ENCODE peak calls at places on chromosomes 2 and 18, in five cellular contexts. One of them, this sample, is unnamed.
A peak's percentile ranks its signal among the peaks of the same experiment; 100 is the strongest.

GRCh38 chr18:26549486-26550435 is 1.4 kb upstream of the KCTD1 start:
- DNase-seq in prostate gland: peak; percentile 67
- DNase-seq in IMR-90: peak; percentile 38
- DNase-seq in pancreas: peak; percentile 72
- DNase-seq in lower leg skin: peak; percentile 90
- DNase-seq in this sample: peak; percentile 35

GRCh38 chr18:36158261-36158867 is 28.7 kb downstream of the ELP2 start:
- DNase-seq in prostate gland: no peak
- DNase-seq in IMR-90: peak; percentile 94
- DNase-seq in pancreas: no peak
- DNase-seq in lower leg skin: no peak
- DNase-seq in this sample: no peak

GRCh38 chr2:53315170-53315569 is 452.4 kb upstream of the CHAC2 start:
- DNase-seq in prostate gland: no peak
- DNase-seq in IMR-90: no peak
- DNase-seq in pancreas: no peak
- DNase-seq in lower leg skin: no peak
- DNase-seq in this sample: no peak

GRCh38 chr2:41381701-41382100 is 666.1 kb upstream of the PKDCC start:
- DNase-seq in prostate gland: no peak
- DNase-seq in IMR-90: no peak
- DNase-seq in pancreas: no peak
- DNase-seq in lower leg skin: no peak
- DNase-seq in this sample: no peak

GRCh38 chr18:75502286-75502685 is 74.8 kb upstream of the SMIM21 start:
- DNase-seq in prostate gland: no peak
- DNase-seq in IMR-90: peak; percentile 74
- DNase-seq in pancreas: no peak
- DNase-seq in lower leg skin: no peak
- DNase-seq in this sample: no peak

GRCh38 chr2:127961729-127962128 is 66.1 kb downstream of the SAP130 start:
- DNase-seq in prostate gland: no peak
- DNase-seq in IMR-90: no peak
- DNase-seq in pancreas: no peak
- DNase-seq in lower leg skin: no peak
- DNase-seq in this sample: no peak

GRCh38 chr2:46143401-46144132 is 153.6 kb upstream of the EPAS1 start:
- DNase-seq in prostate gland: no peak
- DNase-seq in IMR-90: no peak
- DNase-seq in pancreas: no peak
- DNase-seq in lower leg skin: peak; percentile 57
- DNase-seq in this sample: no peak

GRCh38 chr2:160039166-160039903 is 23.1 kb downstream of the PLA2R1 start:
- DNase-seq in prostate gland: peak; percentile 23
- DNase-seq in IMR-90: peak; percentile 45
- DNase-seq in pancreas: no peak
- DNase-seq in lower leg skin: no peak
- DNase-seq in this sample: no peak

GRCh38 chr18:79738041-79738461 is 58.4 kb downstream of the CTDP1 start:
- DNase-seq in prostate gland: no peak
- DNase-seq in IMR-90: no peak
- DNase-seq in pancreas: no peak
- DNase-seq in lower leg skin: no peak
- DNase-seq in this sample: no peak

GRCh38 chr18:76275913-76276312 is 219.1 kb downstream of the ZNF516 start:
- DNase-seq in prostate gland: no peak
- DNase-seq in IMR-90: no peak
- DNase-seq in pancreas: no peak
- DNase-seq in lower leg skin: peak; percentile 45
- DNase-seq in this sample: no peak

GRCh38 chr2:74496997-74497776 is 2.2 kb downstream of the LBX2 start:
- DNase-seq in prostate gland: no peak
- DNase-seq in IMR-90: no peak
- DNase-seq in pancreas: no peak
- DNase-seq in lower leg skin: no peak
- DNase-seq in this sample: no peak

GRCh38 chr2:237223208-237223861 is 137.6 kb downstream of the COPS8 start:
- DNase-seq in prostate gland: no peak
- DNase-seq in IMR-90: peak; percentile 100
- DNase-seq in pancreas: no peak
- DNase-seq in lower leg skin: no peak
- DNase-seq in this sample: no peak

GRCh38 chr2:118166242-118166641 is 78.0 kb downstream of the INSIG2 start:
- DNase-seq in prostate gland: no peak
- DNase-seq in IMR-90: no peak
- DNase-seq in pancreas: no peak
- DNase-seq in lower leg skin: no peak
- DNase-seq in this sample: no peak

GRCh38 chr18:54149078-54149697 is 75.3 kb downstream of the MBD2 start:
- DNase-seq in prostate gland: no peak
- DNase-seq in IMR-90: peak; percentile 88
- DNase-seq in pancreas: peak; percentile 18
- DNase-seq in lower leg skin: no peak
- DNase-seq in this sample: no peak

GRCh38 chr2:157291018-157291417 is 33.5 kb downstream of the GALNT5 start:
- DNase-seq in prostate gland: peak; percentile 41
- DNase-seq in IMR-90: peak; percentile 13
- DNase-seq in pancreas: no peak
- DNase-seq in lower leg skin: no peak
- DNase-seq in this sample: no peak

GRCh38 chr2:27194538-27195354 is 17.1 kb upstream of the ATRAID start:
- DNase-seq in prostate gland: no peak
- DNase-seq in IMR-90: no peak
- DNase-seq in pancreas: no peak
- DNase-seq in lower leg skin: no peak
- DNase-seq in this sample: no peak

GRCh38 chr18:5884375-5884774 is 10.9 kb downstream of the TMEM200C start:
- DNase-seq in prostate gland: no peak
- DNase-seq in IMR-90: no peak
- DNase-seq in pancreas: no peak
- DNase-seq in lower leg skin: no peak
- DNase-seq in this sample: no peak

GRCh38 chr2:156405586-156405985 is 30.6 kb upstream of the GPD2 start:
- DNase-seq in prostate gland: no peak
- DNase-seq in IMR-90: peak; percentile 16
- DNase-seq in pancreas: peak; percentile 17
- DNase-seq in lower leg skin: no peak
- DNase-seq in this sample: peak; percentile 62

GRCh38 chr18:44680271-44681038 is at the start of gene SETBP1:
- DNase-seq in prostate gland: peak; percentile 66
- DNase-seq in IMR-90: peak; percentile 2
- DNase-seq in pancreas: peak; percentile 87
- DNase-seq in lower leg skin: peak; percentile 94
- DNase-seq in this sample: peak; percentile 35

GRCh38 chr18:36186461-36187137 is 698 bp upstream of the MOCOS start:
- DNase-seq in prostate gland: no peak
- DNase-seq in IMR-90: no peak
- DNase-seq in pancreas: peak; percentile 48
- DNase-seq in lower leg skin: peak; percentile 86
- DNase-seq in this sample: peak; percentile 19

GRCh38 chr18:25279961-25280360 is 72.0 kb downstream of the ZNF521 start:
- DNase-seq in prostate gland: no peak
- DNase-seq in IMR-90: no peak
- DNase-seq in pancreas: no peak
- DNase-seq in lower leg skin: no peak
- DNase-seq in this sample: no peak

GRCh38 chr2:216665240-216665639 is 30.1 kb downstream of the IGFBP5 start:
- DNase-seq in prostate gland: peak; percentile 93
- DNase-seq in IMR-90: no peak
- DNase-seq in pancreas: peak; percentile 71
- DNase-seq in lower leg skin: no peak
- DNase-seq in this sample: no peak

GRCh38 chr2:46601328-46601963 is 122.1 kb downstream of the TMEM247 start:
- DNase-seq in prostate gland: no peak
- DNase-seq in IMR-90: peak; percentile 10
- DNase-seq in pancreas: no peak
- DNase-seq in lower leg skin: no peak
- DNase-seq in this sample: no peak

GRCh38 chr2:236146436-236146835 is 21.8 kb downstream of the GBX2 start:
- DNase-seq in prostate gland: no peak
- DNase-seq in IMR-90: no peak
- DNase-seq in pancreas: no peak
- DNase-seq in lower leg skin: peak; percentile 31
- DNase-seq in this sample: no peak

GRCh38 chr2:232892843-232893242 is 22.8 kb downstream of the SNORC start:
- DNase-seq in prostate gland: no peak
- DNase-seq in IMR-90: no peak
- DNase-seq in pancreas: no peak
- DNase-seq in lower leg skin: peak; percentile 74
- DNase-seq in this sample: no peak

GRCh38 chr2:196233033-196233807 is 61.8 kb upstream of the STK17B start:
- DNase-seq in prostate gland: peak; percentile 80
- DNase-seq in IMR-90: peak; percentile 85
- DNase-seq in pancreas: peak; percentile 32
- DNase-seq in lower leg skin: no peak
- DNase-seq in this sample: no peak

GRCh38 chr18:6056171-6056932 is 161.0 kb upstream of the TMEM200C start:
- DNase-seq in prostate gland: no peak
- DNase-seq in IMR-90: peak; percentile 77
- DNase-seq in pancreas: no peak
- DNase-seq in lower leg skin: no peak
- DNase-seq in this sample: no peak

GRCh38 chr2:166344286-166345113 is 31.2 kb downstream of the SCN9A start:
- DNase-seq in prostate gland: no peak
- DNase-seq in IMR-90: peak; percentile 87
- DNase-seq in pancreas: no peak
- DNase-seq in lower leg skin: no peak
- DNase-seq in this sample: no peak

GRCh38 chr2:9753276-9753600 is 90.0 kb upstream of the TAF1B start:
- DNase-seq in prostate gland: no peak
- DNase-seq in IMR-90: peak; percentile 91
- DNase-seq in pancreas: no peak
- DNase-seq in lower leg skin: no peak
- DNase-seq in this sample: no peak

GRCh38 chr2:224014336-224014735 is 24.8 kb downstream of the SERPINE2 start:
- DNase-seq in prostate gland: no peak
- DNase-seq in IMR-90: no peak
- DNase-seq in pancreas: no peak
- DNase-seq in lower leg skin: no peak
- DNase-seq in this sample: no peak

GRCh38 chr2:224022474-224022873 is 16.6 kb downstream of the SERPINE2 start:
- DNase-seq in prostate gland: no peak
- DNase-seq in IMR-90: no peak
- DNase-seq in pancreas: no peak
- DNase-seq in lower leg skin: no peak
- DNase-seq in this sample: no peak

GRCh38 chr2:224017976-224018375 is 21.1 kb downstream of the SERPINE2 start:
- DNase-seq in prostate gland: no peak
- DNase-seq in IMR-90: no peak
- DNase-seq in pancreas: no peak
- DNase-seq in lower leg skin: no peak
- DNase-seq in this sample: no peak

GRCh38 chr2:224011837-224012236 is 27.2 kb downstream of the SERPINE2 start:
- DNase-seq in prostate gland: no peak
- DNase-seq in IMR-90: no peak
- DNase-seq in pancreas: no peak
- DNase-seq in lower leg skin: no peak
- DNase-seq in this sample: no peak

DNA sequence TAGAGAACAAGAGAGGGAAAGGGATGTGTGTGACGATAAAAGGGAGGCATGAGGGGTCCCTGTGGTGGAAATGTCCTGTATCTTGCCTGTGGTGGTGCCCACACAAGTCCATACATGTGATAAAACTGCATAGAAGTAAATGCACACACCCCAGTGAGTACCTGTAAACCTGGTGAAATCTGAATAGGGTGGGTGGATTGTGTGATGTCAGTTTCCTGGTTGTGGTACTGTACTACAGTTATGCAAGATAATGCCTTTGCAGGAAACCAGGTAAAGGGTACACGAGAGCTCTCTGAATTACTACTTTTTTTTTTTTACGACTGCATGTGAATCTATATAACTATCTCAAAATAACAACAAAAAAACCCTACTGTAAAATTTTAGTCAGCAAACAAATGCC is 22.1 kb downstream of the SERPINE2 start:
- DNase-seq in prostate gland: no peak
- DNase-seq in IMR-90: no peak
- DNase-seq in pancreas: no peak
- DNase-seq in lower leg skin: no peak
- DNase-seq in this sample: no peak
- H3K4me3 ChIP-seq in prostate gland: no peak overlapping the region
- H3K4me3 ChIP-seq in IMR-90: no peak overlapping the region
- H3K4me3 ChIP-seq in pancreas: no peak overlapping the region
- H3K4me3 ChIP-seq in lower leg skin: no peak overlapping the region
- H3K4me3 ChIP-seq in this sample: no peak overlapping the region

GRCh38 chr2:25201265-25201664 is 32.9 kb upstream of the POMC start:
- DNase-seq in prostate gland: no peak
- DNase-seq in IMR-90: no peak
- DNase-seq in pancreas: no peak
- DNase-seq in lower leg skin: no peak
- DNase-seq in this sample: no peak
- TF ChIP-seq CTCF in prostate gland: no peak
- TF ChIP-seq CTCF in IMR-90: peak; percentile 18
- TF ChIP-seq CTCF in pancreas: no peak
- TF ChIP-seq CTCF in lower leg skin: no peak
- TF ChIP-seq CTCF in this sample: peak; percentile 40

DNA sequence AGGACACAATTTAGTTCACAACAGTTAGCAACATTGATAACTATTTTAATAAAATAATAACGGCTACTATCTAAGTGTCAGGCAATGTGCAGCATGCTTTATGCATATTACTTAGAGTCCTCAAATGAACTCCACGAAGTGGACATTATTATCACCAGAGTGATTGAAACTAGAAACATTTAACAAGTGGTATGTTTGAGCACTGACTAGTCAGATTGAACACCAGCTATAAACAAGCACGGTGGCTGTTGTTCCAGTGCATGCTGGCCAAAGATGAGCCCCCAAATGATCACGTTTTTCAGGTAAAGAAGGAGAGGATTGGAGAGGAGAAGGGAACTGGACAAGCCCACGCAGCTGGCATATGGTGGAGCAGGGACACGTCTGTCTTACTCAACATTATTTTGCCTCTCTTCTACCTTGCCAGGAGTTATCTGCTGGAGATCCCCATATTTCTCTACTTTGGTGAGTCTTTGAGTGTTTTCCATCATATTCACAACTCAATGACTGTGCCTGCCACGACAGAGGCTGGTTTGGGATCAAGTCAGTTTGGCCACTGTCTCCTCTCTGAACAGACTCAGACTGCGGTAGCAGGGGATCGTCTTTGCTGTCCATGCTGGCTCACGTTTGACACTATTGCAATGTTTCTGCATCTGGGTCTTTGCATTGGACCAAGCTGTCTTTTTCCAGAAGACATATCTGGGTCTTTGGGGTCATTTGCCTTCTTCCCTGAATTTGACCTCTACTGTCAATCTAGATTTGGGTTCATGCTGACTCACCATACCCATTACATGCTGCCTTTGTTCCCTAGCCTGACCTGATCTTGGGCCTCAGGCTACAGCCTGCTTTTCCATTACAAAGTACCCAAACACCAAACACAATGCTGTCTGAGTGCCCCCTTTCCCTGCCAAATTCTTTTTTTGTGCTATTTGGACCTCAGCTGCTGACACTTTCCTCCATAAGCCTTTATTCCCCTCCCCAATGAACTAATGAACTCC is 66.0 kb upstream of the ACSL3 start:
- DNase-seq in prostate gland: no peak
- DNase-seq in IMR-90: no peak
- DNase-seq in pancreas: no peak
- DNase-seq in lower leg skin: no peak
- DNase-seq in this sample: no peak
- H3K4me3 ChIP-seq in prostate gland: no peak overlapping the region
- H3K4me3 ChIP-seq in IMR-90: no peak overlapping the region
- H3K4me3 ChIP-seq in pancreas: no peak overlapping the region
- H3K4me3 ChIP-seq in lower leg skin: no peak overlapping the region
- H3K4me3 ChIP-seq in this sample: no peak overlapping the region

GRCh38 chr2:175621847-175622246 is 380.2 kb downstream of the LNPK start:
- DNase-seq in prostate gland: no peak
- DNase-seq in IMR-90: no peak
- DNase-seq in pancreas: no peak
- DNase-seq in lower leg skin: no peak
- DNase-seq in this sample: no peak
- TF ChIP-seq CTCF in prostate gland: no peak
- TF ChIP-seq CTCF in IMR-90: no peak
- TF ChIP-seq CTCF in pancreas: no peak
- TF ChIP-seq CTCF in lower leg skin: no peak
- TF ChIP-seq CTCF in this sample: no peak